ENCODE peak calls at places on chromosomes 5 and 9, in ten cellular contexts. One of them, this sample, is unnamed.

GRCh38 chr5:137217599-137218200 is 281.4 kb downstream of the SPOCK1 start:
- DNase-seq in central memory CD4-positive, alpha-beta T cell: no peak
- DNase-seq in mucosa of descending colon: no peak
- DNase-seq in fibroblast of mammary gland: peak
- DNase-seq in tibial nerve: no peak
- DNase-seq in GOT3: no peak
- DNase-seq in NCI-H774: no peak
- DNase-seq in hepatocyte: no peak
- DNase-seq in WERI-Rb-1: no peak
- DNase-seq in HFFc6: peak
- DNase-seq in this sample: no peak

GRCh38 chr9:115198018-115198417 is 80.1 kb upstream of the TNC start:
- DNase-seq in central memory CD4-positive, alpha-beta T cell: no peak
- DNase-seq in mucosa of descending colon: no peak
- DNase-seq in HFFc6: peak
- DNase-seq in WERI-Rb-1: peak
- DNase-seq in hepatocyte: no peak
- DNase-seq in NCI-H774: no peak
- DNase-seq in tibial nerve: no peak
- DNase-seq in GOT3: no peak
- DNase-seq in fibroblast of mammary gland: peak
- DNase-seq in this sample: peak

GRCh38 chr5:41721521-41721920 is 148.7 kb downstream of the OXCT1 start:
- DNase-seq in fibroblast of mammary gland: no peak
- DNase-seq in central memory CD4-positive, alpha-beta T cell: no peak
- DNase-seq in NCI-H774: no peak
- DNase-seq in GOT3: no peak
- DNase-seq in mucosa of descending colon: no peak
- DNase-seq in tibial nerve: no peak
- DNase-seq in WERI-Rb-1: no peak
- DNase-seq in hepatocyte: no peak
- DNase-seq in HFFc6: no peak
- DNase-seq in this sample: peak

GRCh38 chr5:100667021-100667671 is 132.0 kb downstream of the FAM174A start:
- DNase-seq in HFFc6: no peak
- DNase-seq in NCI-H774: no peak
- DNase-seq in WERI-Rb-1: no peak
- DNase-seq in hepatocyte: no peak
- DNase-seq in fibroblast of mammary gland: peak
- DNase-seq in GOT3: no peak
- DNase-seq in tibial nerve: no peak
- DNase-seq in central memory CD4-positive, alpha-beta T cell: peak
- DNase-seq in mucosa of descending colon: no peak
- DNase-seq in this sample: peak

GRCh38 chr5:155936520-155937406 is 390.2 kb upstream of the SGCD start:
- DNase-seq in hepatocyte: no peak
- DNase-seq in NCI-H774: no peak
- DNase-seq in fibroblast of mammary gland: no peak
- DNase-seq in central memory CD4-positive, alpha-beta T cell: no peak
- DNase-seq in HFFc6: no peak
- DNase-seq in GOT3: no peak
- DNase-seq in mucosa of descending colon: no peak
- DNase-seq in WERI-Rb-1: no peak
- DNase-seq in tibial nerve: no peak
- DNase-seq in this sample: no peak

GRCh38 chr5:147530801-147531389 is 21.0 kb upstream of the DPYSL3 start:
- DNase-seq in hepatocyte: no peak
- DNase-seq in tibial nerve: no peak
- DNase-seq in HFFc6: peak
- DNase-seq in NCI-H774: no peak
- DNase-seq in mucosa of descending colon: no peak
- DNase-seq in central memory CD4-positive, alpha-beta T cell: no peak
- DNase-seq in GOT3: no peak
- DNase-seq in WERI-Rb-1: no peak
- DNase-seq in fibroblast of mammary gland: peak
- DNase-seq in this sample: peak

GRCh38 chr5:54942064-54942778 is 43.2 kb downstream of the ESM1 start:
- DNase-seq in WERI-Rb-1: no peak
- DNase-seq in NCI-H774: no peak
- DNase-seq in fibroblast of mammary gland: peak
- DNase-seq in mucosa of descending colon: no peak
- DNase-seq in HFFc6: no peak
- DNase-seq in GOT3: no peak
- DNase-seq in central memory CD4-positive, alpha-beta T cell: no peak
- DNase-seq in tibial nerve: no peak
- DNase-seq in hepatocyte: no peak
- DNase-seq in this sample: no peak

GRCh38 chr9:130741831-130742449 is 48.4 kb downstream of the EXOSC2 start:
- DNase-seq in fibroblast of mammary gland: peak
- DNase-seq in NCI-H774: no peak
- DNase-seq in central memory CD4-positive, alpha-beta T cell: no peak
- DNase-seq in WERI-Rb-1: no peak
- DNase-seq in HFFc6: peak
- DNase-seq in hepatocyte: no peak
- DNase-seq in GOT3: no peak
- DNase-seq in tibial nerve: no peak
- DNase-seq in mucosa of descending colon: no peak
- DNase-seq in this sample: peak

GRCh38 chr5:115349001-115349817 is 52.8 kb upstream of the CCDC112 start:
- DNase-seq in tibial nerve: no peak
- DNase-seq in central memory CD4-positive, alpha-beta T cell: no peak
- DNase-seq in mucosa of descending colon: no peak
- DNase-seq in WERI-Rb-1: no peak
- DNase-seq in GOT3: no peak
- DNase-seq in HFFc6: peak
- DNase-seq in fibroblast of mammary gland: peak
- DNase-seq in hepatocyte: peak
- DNase-seq in NCI-H774: peak
- DNase-seq in this sample: peak

GRCh38 chr5:4159681-4160080 is 564.0 kb downstream of the IRX1 start:
- DNase-seq in central memory CD4-positive, alpha-beta T cell: no peak
- DNase-seq in HFFc6: no peak
- DNase-seq in WERI-Rb-1: no peak
- DNase-seq in GOT3: no peak
- DNase-seq in hepatocyte: no peak
- DNase-seq in NCI-H774: no peak
- DNase-seq in fibroblast of mammary gland: no peak
- DNase-seq in mucosa of descending colon: no peak
- DNase-seq in tibial nerve: no peak
- DNase-seq in this sample: no peak

GRCh38 chr5:89064691-89065207 is 181.8 kb upstream of the MEF2C start:
- DNase-seq in mucosa of descending colon: no peak
- DNase-seq in hepatocyte: no peak
- DNase-seq in GOT3: no peak
- DNase-seq in WERI-Rb-1: no peak
- DNase-seq in fibroblast of mammary gland: no peak
- DNase-seq in NCI-H774: no peak
- DNase-seq in tibial nerve: no peak
- DNase-seq in HFFc6: no peak
- DNase-seq in central memory CD4-positive, alpha-beta T cell: no peak
- DNase-seq in this sample: no peak

GRCh38 chr5:27682600-27682999 is 644.2 kb upstream of the CDH9 start:
- DNase-seq in mucosa of descending colon: no peak
- DNase-seq in GOT3: no peak
- DNase-seq in HFFc6: no peak
- DNase-seq in tibial nerve: no peak
- DNase-seq in NCI-H774: no peak
- DNase-seq in fibroblast of mammary gland: no peak
- DNase-seq in WERI-Rb-1: peak
- DNase-seq in hepatocyte: peak
- DNase-seq in central memory CD4-positive, alpha-beta T cell: no peak
- DNase-seq in this sample: peak